ENCODE peak calls at places on chromosome 4, in five cellular contexts. One of them, this sample, is unnamed.

GRCh38 chr4:72557021-72557420 is 12.0 kb downstream of the ADAMTS3 start:
- ATAC-seq in Right ventricle myocardium inferior: no peak
- ATAC-seq in foreskin keratinocyte: no peak
- ATAC-seq in central memory CD8-positive, alpha-beta T cell: no peak
- ATAC-seq in left colon: no peak
- ATAC-seq in this sample: no peak

GRCh38 chr4:6580353-6580752 is 5.4 kb downstream of the MAN2B2 start:
- ATAC-seq in Right ventricle myocardium inferior: no peak
- ATAC-seq in foreskin keratinocyte: no peak
- ATAC-seq in central memory CD8-positive, alpha-beta T cell: no peak
- ATAC-seq in left colon: no peak
- ATAC-seq in this sample: no peak

GRCh38 chr4:45539142-45539814 is 584.6 kb downstream of the GABRG1 start:
- ATAC-seq in Right ventricle myocardium inferior: no peak
- ATAC-seq in foreskin keratinocyte: no peak
- ATAC-seq in central memory CD8-positive, alpha-beta T cell: no peak
- ATAC-seq in left colon: no peak
- ATAC-seq in this sample: no peak

GRCh38 chr4:54296548-54297203 is 67.6 kb downstream of the PDGFRA start:
- ATAC-seq in Right ventricle myocardium inferior: no peak
- ATAC-seq in foreskin keratinocyte: no peak
- ATAC-seq in central memory CD8-positive, alpha-beta T cell: no peak
- ATAC-seq in left colon: no peak
- ATAC-seq in this sample: peak

GRCh38 chr4:53706422-53707032 is 115.2 kb upstream of the LNX1 start:
- ATAC-seq in Right ventricle myocardium inferior: no peak
- ATAC-seq in foreskin keratinocyte: peak
- ATAC-seq in central memory CD8-positive, alpha-beta T cell: no peak
- ATAC-seq in left colon: peak
- ATAC-seq in this sample: peak

GRCh38 chr4:127379499-127379898 is 253.3 kb upstream of the INTU start:
- ATAC-seq in Right ventricle myocardium inferior: no peak
- ATAC-seq in foreskin keratinocyte: no peak
- ATAC-seq in central memory CD8-positive, alpha-beta T cell: no peak
- ATAC-seq in left colon: no peak
- ATAC-seq in this sample: no peak

GRCh38 chr4:15918484-15919129 is 19.9 kb downstream of the FGFBP1 start:
- ATAC-seq in Right ventricle myocardium inferior: no peak
- ATAC-seq in foreskin keratinocyte: peak
- ATAC-seq in central memory CD8-positive, alpha-beta T cell: no peak
- ATAC-seq in left colon: peak
- ATAC-seq in this sample: no peak

GRCh38 chr4:100299441-100299840 is 109.2 kb upstream of the DDIT4L start:
- ATAC-seq in Right ventricle myocardium inferior: no peak
- ATAC-seq in foreskin keratinocyte: no peak
- ATAC-seq in central memory CD8-positive, alpha-beta T cell: no peak
- ATAC-seq in left colon: no peak
- ATAC-seq in this sample: peak

GRCh38 chr4:20266215-20267082 is 14.7 kb downstream of the SLIT2 start:
- ATAC-seq in Right ventricle myocardium inferior: peak
- ATAC-seq in foreskin keratinocyte: peak
- ATAC-seq in central memory CD8-positive, alpha-beta T cell: no peak
- ATAC-seq in left colon: no peak
- ATAC-seq in this sample: peak

GRCh38 chr4:128590773-128591172 is 218.7 kb upstream of the JADE1 start:
- ATAC-seq in Right ventricle myocardium inferior: peak
- ATAC-seq in foreskin keratinocyte: no peak
- ATAC-seq in central memory CD8-positive, alpha-beta T cell: no peak
- ATAC-seq in left colon: no peak
- ATAC-seq in this sample: peak

GRCh38 chr4:129429566-129430339 is 333.8 kb downstream of the C4orf33 start:
- ATAC-seq in Right ventricle myocardium inferior: no peak
- ATAC-seq in foreskin keratinocyte: peak
- ATAC-seq in central memory CD8-positive, alpha-beta T cell: no peak
- ATAC-seq in left colon: no peak
- ATAC-seq in this sample: no peak

GRCh38 chr4:37471971-37472370 is 214.2 kb downstream of the RELL1 start:
- ATAC-seq in Right ventricle myocardium inferior: no peak
- ATAC-seq in foreskin keratinocyte: no peak
- ATAC-seq in central memory CD8-positive, alpha-beta T cell: no peak
- ATAC-seq in left colon: peak
- ATAC-seq in this sample: no peak

GRCh38 chr4:152585036-152585439 is 49.1 kb upstream of the FBXW7 start:
- ATAC-seq in Right ventricle myocardium inferior: no peak
- ATAC-seq in foreskin keratinocyte: no peak
- ATAC-seq in central memory CD8-positive, alpha-beta T cell: peak
- ATAC-seq in left colon: no peak
- ATAC-seq in this sample: no peak

GRCh38 chr4:22473268-22473667 is 42.6 kb downstream of the ADGRA3 start:
- ATAC-seq in Right ventricle myocardium inferior: no peak
- ATAC-seq in foreskin keratinocyte: peak
- ATAC-seq in central memory CD8-positive, alpha-beta T cell: no peak
- ATAC-seq in left colon: no peak
- ATAC-seq in this sample: no peak

GRCh38 chr4:633976-634598 is 8.7 kb downstream of the PDE6B start:
- ATAC-seq in Right ventricle myocardium inferior: no peak
- ATAC-seq in foreskin keratinocyte: no peak
- ATAC-seq in central memory CD8-positive, alpha-beta T cell: no peak
- ATAC-seq in left colon: no peak
- ATAC-seq in this sample: no peak

GRCh38 chr4:38109896-38110295 is 149.7 kb downstream of the PTTG2 start:
- ATAC-seq in Right ventricle myocardium inferior: no peak
- ATAC-seq in foreskin keratinocyte: no peak
- ATAC-seq in central memory CD8-positive, alpha-beta T cell: no peak
- ATAC-seq in left colon: peak
- ATAC-seq in this sample: no peak

GRCh38 chr4:18798123-18798522 is 776.6 kb upstream of the LCORL start:
- ATAC-seq in Right ventricle myocardium inferior: no peak
- ATAC-seq in foreskin keratinocyte: no peak
- ATAC-seq in central memory CD8-positive, alpha-beta T cell: no peak
- ATAC-seq in left colon: no peak
- ATAC-seq in this sample: no peak

GRCh38 chr4:55184600-55185523 is 59.5 kb upstream of the KDR start:
- ATAC-seq in Right ventricle myocardium inferior: peak
- ATAC-seq in foreskin keratinocyte: peak
- ATAC-seq in central memory CD8-positive, alpha-beta T cell: no peak
- ATAC-seq in left colon: peak
- ATAC-seq in this sample: no peak

GRCh38 chr4:1964971-1965370 is 43.8 kb downstream of the NELFA start:
- ATAC-seq in Right ventricle myocardium inferior: no peak
- ATAC-seq in foreskin keratinocyte: no peak
- ATAC-seq in central memory CD8-positive, alpha-beta T cell: no peak
- ATAC-seq in left colon: no peak
- ATAC-seq in this sample: no peak

GRCh38 chr4:2365054-2365912 is 53.2 kb downstream of the ZFYVE28 start:
- ATAC-seq in Right ventricle myocardium inferior: peak
- ATAC-seq in foreskin keratinocyte: no peak
- ATAC-seq in central memory CD8-positive, alpha-beta T cell: no peak
- ATAC-seq in left colon: peak
- ATAC-seq in this sample: no peak

GRCh38 chr4:174595141-174595929 is 73.0 kb upstream of the HPGD start:
- ATAC-seq in Right ventricle myocardium inferior: no peak
- ATAC-seq in foreskin keratinocyte: no peak
- ATAC-seq in central memory CD8-positive, alpha-beta T cell: no peak
- ATAC-seq in left colon: no peak
- ATAC-seq in this sample: no peak

GRCh38 chr4:88522702-88523324 is 763 bp downstream of the PYURF start:
- ATAC-seq in Right ventricle myocardium inferior: peak
- ATAC-seq in foreskin keratinocyte: no peak
- ATAC-seq in central memory CD8-positive, alpha-beta T cell: peak
- ATAC-seq in left colon: peak
- ATAC-seq in this sample: peak

GRCh38 chr4:7676376-7676775 is 241.6 kb upstream of the PSAPL1 start:
- ATAC-seq in Right ventricle myocardium inferior: no peak
- ATAC-seq in foreskin keratinocyte: no peak
- ATAC-seq in central memory CD8-positive, alpha-beta T cell: no peak
- ATAC-seq in left colon: no peak
- ATAC-seq in this sample: peak

GRCh38 chr4:167606551-167606950 is 372.3 kb upstream of the SPOCK3 start:
- ATAC-seq in Right ventricle myocardium inferior: no peak
- ATAC-seq in foreskin keratinocyte: no peak
- ATAC-seq in central memory CD8-positive, alpha-beta T cell: no peak
- ATAC-seq in left colon: no peak
- ATAC-seq in this sample: no peak

GRCh38 chr4:77629885-77630284 is 24.3 kb downstream of the CXCL13 start:
- ATAC-seq in Right ventricle myocardium inferior: no peak
- ATAC-seq in foreskin keratinocyte: no peak
- ATAC-seq in central memory CD8-positive, alpha-beta T cell: no peak
- ATAC-seq in left colon: no peak
- ATAC-seq in this sample: no peak

GRCh38 chr4:5689065-5689464 is 19.3 kb downstream of the EVC2 start:
- ATAC-seq in Right ventricle myocardium inferior: no peak
- ATAC-seq in foreskin keratinocyte: no peak
- ATAC-seq in central memory CD8-positive, alpha-beta T cell: no peak
- ATAC-seq in left colon: no peak
- ATAC-seq in this sample: no peak

GRCh38 chr4:89307446-89308160 is at the start of gene GPRIN3:
- ATAC-seq in Right ventricle myocardium inferior: peak
- ATAC-seq in foreskin keratinocyte: peak
- ATAC-seq in central memory CD8-positive, alpha-beta T cell: peak
- ATAC-seq in left colon: peak
- ATAC-seq in this sample: peak

GRCh38 chr4:79249879-79250503 is 75.9 kb downstream of the NAA11 start:
- ATAC-seq in Right ventricle myocardium inferior: no peak
- ATAC-seq in foreskin keratinocyte: no peak
- ATAC-seq in central memory CD8-positive, alpha-beta T cell: no peak
- ATAC-seq in left colon: no peak
- ATAC-seq in this sample: no peak

GRCh38 chr4:2689825-2690700 is 66.1 kb downstream of the TNIP2 start:
- ATAC-seq in Right ventricle myocardium inferior: peak
- ATAC-seq in foreskin keratinocyte: no peak
- ATAC-seq in central memory CD8-positive, alpha-beta T cell: peak
- ATAC-seq in left colon: no peak
- ATAC-seq in this sample: no peak

GRCh38 chr4:65911720-65912119 is 241.4 kb upstream of the EPHA5 start:
- ATAC-seq in Right ventricle myocardium inferior: no peak
- ATAC-seq in foreskin keratinocyte: peak
- ATAC-seq in central memory CD8-positive, alpha-beta T cell: no peak
- ATAC-seq in left colon: no peak
- ATAC-seq in this sample: no peak

GRCh38 chr4:74451214-74451661 is 6.3 kb downstream of the AREG start:
- ATAC-seq in Right ventricle myocardium inferior: no peak
- ATAC-seq in foreskin keratinocyte: peak
- ATAC-seq in central memory CD8-positive, alpha-beta T cell: no peak
- ATAC-seq in left colon: peak
- ATAC-seq in this sample: no peak

GRCh38 chr4:168057412-168057811 is 34.9 kb upstream of the ANXA10 start:
- ATAC-seq in Right ventricle myocardium inferior: no peak
- ATAC-seq in foreskin keratinocyte: no peak
- ATAC-seq in central memory CD8-positive, alpha-beta T cell: no peak
- ATAC-seq in left colon: no peak
- ATAC-seq in this sample: no peak

GRCh38 chr4:175935016-175935661 is 123.1 kb upstream of the GPM6A start:
- ATAC-seq in Right ventricle myocardium inferior: no peak
- ATAC-seq in foreskin keratinocyte: peak
- ATAC-seq in central memory CD8-positive, alpha-beta T cell: no peak
- ATAC-seq in left colon: no peak
- ATAC-seq in this sample: no peak

GRCh38 chr4:35525192-35525978 is 718.9 kb downstream of the ARAP2 start:
- ATAC-seq in Right ventricle myocardium inferior: no peak
- ATAC-seq in foreskin keratinocyte: no peak
- ATAC-seq in central memory CD8-positive, alpha-beta T cell: peak
- ATAC-seq in left colon: peak
- ATAC-seq in this sample: no peak